ENCODE peak calls at places on chromosomes 12 and 14, in four cellular contexts. One of them, this sample, is unnamed.

GRCh38 chr12:6338955-6339761 is 2.7 kb downstream of the TNFRSF1A start:
- DNase-seq in amygdala: no peak
- DNase-seq in stimulated activated CD4-positive, alpha-beta T cell treated with anti-CD3 and anti-CD28 coated beads, Interleukin-4, amount 100 ng/mL, for 24 hours: no peak
- DNase-seq in stimulated activated CD8-positive, alpha-beta memory T cell treated with anti-CD3 and anti-CD28 coated beads, Interleukin-2, amount 100 ng/mL, for 48 hours: no peak
- DNase-seq in this sample: no peak

GRCh38 chr14:26992403-26993115 is 394.7 kb upstream of the NOVA1 start:
- DNase-seq in stimulated activated CD8-positive, alpha-beta memory T cell treated with anti-CD3 and anti-CD28 coated beads, Interleukin-2, amount 100 ng/mL, for 48 hours: no peak
- DNase-seq in stimulated activated CD4-positive, alpha-beta T cell treated with anti-CD3 and anti-CD28 coated beads, Interleukin-4, amount 100 ng/mL, for 24 hours: no peak
- DNase-seq in amygdala: no peak
- DNase-seq in this sample: no peak

GRCh38 chr12:125878483-125878882 is 813.2 kb downstream of the AACS start:
- DNase-seq in amygdala: no peak
- DNase-seq in stimulated activated CD4-positive, alpha-beta T cell treated with anti-CD3 and anti-CD28 coated beads, Interleukin-4, amount 100 ng/mL, for 24 hours: no peak
- DNase-seq in stimulated activated CD8-positive, alpha-beta memory T cell treated with anti-CD3 and anti-CD28 coated beads, Interleukin-2, amount 100 ng/mL, for 48 hours: no peak
- DNase-seq in this sample: no peak

GRCh38 chr14:87745507-87746118 is 247.4 kb downstream of the GALC start:
- DNase-seq in amygdala: no peak
- DNase-seq in stimulated activated CD8-positive, alpha-beta memory T cell treated with anti-CD3 and anti-CD28 coated beads, Interleukin-2, amount 100 ng/mL, for 48 hours: no peak
- DNase-seq in stimulated activated CD4-positive, alpha-beta T cell treated with anti-CD3 and anti-CD28 coated beads, Interleukin-4, amount 100 ng/mL, for 24 hours: peak
- DNase-seq in this sample: no peak

GRCh38 chr14:69719501-69719951 is 47.4 kb upstream of the SRSF5 start:
- DNase-seq in amygdala: no peak
- DNase-seq in stimulated activated CD4-positive, alpha-beta T cell treated with anti-CD3 and anti-CD28 coated beads, Interleukin-4, amount 100 ng/mL, for 24 hours: no peak
- DNase-seq in stimulated activated CD8-positive, alpha-beta memory T cell treated with anti-CD3 and anti-CD28 coated beads, Interleukin-2, amount 100 ng/mL, for 48 hours: no peak
- DNase-seq in this sample: no peak

GRCh38 chr12:31507966-31508365 is 83.0 kb downstream of the DENND5B start:
- DNase-seq in stimulated activated CD8-positive, alpha-beta memory T cell treated with anti-CD3 and anti-CD28 coated beads, Interleukin-2, amount 100 ng/mL, for 48 hours: no peak
- DNase-seq in amygdala: no peak
- DNase-seq in stimulated activated CD4-positive, alpha-beta T cell treated with anti-CD3 and anti-CD28 coated beads, Interleukin-4, amount 100 ng/mL, for 24 hours: no peak
- DNase-seq in this sample: no peak

GRCh38 chr12:52942056-52942913 is 6.6 kb upstream of the KRT18 start:
- DNase-seq in stimulated activated CD4-positive, alpha-beta T cell treated with anti-CD3 and anti-CD28 coated beads, Interleukin-4, amount 100 ng/mL, for 24 hours: no peak
- DNase-seq in amygdala: no peak
- DNase-seq in stimulated activated CD8-positive, alpha-beta memory T cell treated with anti-CD3 and anti-CD28 coated beads, Interleukin-2, amount 100 ng/mL, for 48 hours: no peak
- DNase-seq in this sample: no peak

GRCh38 chr12:89951050-89951693 is 242.5 kb upstream of the ATP2B1 start:
- DNase-seq in stimulated activated CD8-positive, alpha-beta memory T cell treated with anti-CD3 and anti-CD28 coated beads, Interleukin-2, amount 100 ng/mL, for 48 hours: no peak
- DNase-seq in amygdala: no peak
- DNase-seq in stimulated activated CD4-positive, alpha-beta T cell treated with anti-CD3 and anti-CD28 coated beads, Interleukin-4, amount 100 ng/mL, for 24 hours: no peak
- DNase-seq in this sample: no peak

GRCh38 chr14:59998575-59998974 is 78.6 kb downstream of the LRRC9 start:
- DNase-seq in stimulated activated CD4-positive, alpha-beta T cell treated with anti-CD3 and anti-CD28 coated beads, Interleukin-4, amount 100 ng/mL, for 24 hours: no peak
- DNase-seq in stimulated activated CD8-positive, alpha-beta memory T cell treated with anti-CD3 and anti-CD28 coated beads, Interleukin-2, amount 100 ng/mL, for 48 hours: no peak
- DNase-seq in amygdala: no peak
- DNase-seq in this sample: no peak

GRCh38 chr14:65483647-65484046 is 71.1 kb downstream of the FUT8 start:
- DNase-seq in stimulated activated CD4-positive, alpha-beta T cell treated with anti-CD3 and anti-CD28 coated beads, Interleukin-4, amount 100 ng/mL, for 24 hours: no peak
- DNase-seq in amygdala: no peak
- DNase-seq in stimulated activated CD8-positive, alpha-beta memory T cell treated with anti-CD3 and anti-CD28 coated beads, Interleukin-2, amount 100 ng/mL, for 48 hours: no peak
- DNase-seq in this sample: no peak